ENCODE peak calls at places on chromosomes 4 and X, in four cellular contexts. P, S, Z and B are unnamed samples. For H3K9me3, the result is how much of the 10 kb centered on the place peaks cover.

GRCh38 chr4:82642321-82642720 is 80.5 kb upstream of the TMEM150C start:
- DNase-seq in P (no peak), S (no peak), Z (no peak), B (no peak)

GRCh38 chr4:2241003-2241402 is 918 bp downstream of the HAUS3 start:
- DNase-seq in P (no peak), S (no peak), Z (no peak), B (no peak)

GRCh38 chr4:145812902-145813301 is 125.7 kb downstream of the ZNF827 start:
- DNase-seq in P (no peak), S (no peak), Z (no peak), B (no peak)

GRCh38 chrX:50586980-50587379 is 116.4 kb upstream of the DGKK start:
- DNase-seq in P (no peak), S (no peak), Z (no peak), B (no peak)

GRCh38 chr4:87521757-87522374 is 7.3 kb downstream of the SPARCL1 start:
- DNase-seq in P (no peak), S (no peak), Z (no peak), B (no peak)

GRCh38 chr4:150367326-150367725 is 214.6 kb upstream of the MAB21L2 start:
- DNase-seq in P (peak), S (no peak), Z (peak), B (no peak)

GRCh38 chrX:40104649-40105015 is 6.9 kb upstream of the BCOR start:
- DNase-seq in P (peak), S (no peak), Z (no peak), B (no peak)

GRCh38 chrX:18146954-18147353 is 73.7 kb downstream of the BEND2 start:
- DNase-seq in P (peak), S (no peak), Z (peak), B (no peak)

GRCh38 chrX:131621650-131622049 is 77.8 kb downstream of the OR13H1 start:
- DNase-seq in P (no peak), S (no peak), Z (no peak), B (no peak)

GRCh38 chr4:125322363-125322730 is 7.6 kb downstream of the FAT4 start:
- DNase-seq in P (no peak), S (no peak), Z (no peak), B (no peak)

GRCh38 chr4:8376361-8377102 is 64.0 kb downstream of the ACOX3 start:
- DNase-seq in P (no peak), S (no peak), Z (no peak), B (no peak)

GRCh38 chr4:18756661-18757060 is 735.1 kb upstream of the LCORL start:
- DNase-seq in P (no peak), S (no peak), Z (no peak), B (no peak)

GRCh38 chrX:45758319-45758718 is 557.6 kb upstream of the DIPK2B start:
- DNase-seq in P (no peak), S (peak), Z (no peak), B (peak)

GRCh38 chrX:2385224-2385623 is 115.6 kb downstream of the DHRSX start:
- DNase-seq in P (no peak), S (peak), Z (no peak), B (no peak)

GRCh38 chr4:140116442-140117104 is 37.4 kb downstream of the MAML3 start:
- DNase-seq in P (no peak), S (no peak), Z (no peak), B (no peak)

GRCh38 chr4:78544681-78545080 is 6.9 kb upstream of the ANXA3 start:
- DNase-seq in P (no peak), S (no peak), Z (no peak), B (no peak)

GRCh38 chr4:52665592-52665991 is 6.5 kb upstream of the USP46 start:
- DNase-seq in P (no peak), S (no peak), Z (no peak), B (no peak)

GRCh38 chrX:134718329-134719317 is 60.4 kb upstream of the PLAC1 start:
- DNase-seq in P (no peak), S (peak), Z (no peak), B (no peak)

GRCh38 chr4:10878861-10879260 is 194.3 kb upstream of the CLNK start:
- DNase-seq in P (no peak), S (no peak), Z (no peak), B (no peak)

GRCh38 chrX:13258052-13258444 is 61.8 kb downstream of the ATXN3L start:
- DNase-seq in P (no peak), S (no peak), Z (no peak), B (no peak)

GRCh38 chrX:154123241-154124219 is 20.5 kb upstream of the OPN1LW start:
- DNase-seq in P (no peak), S (no peak), Z (no peak), B (no peak)

GRCh38 chr4:110632506-110633357 is 9.9 kb upstream of the PITX2 start:
- DNase-seq in P (peak), S (no peak), Z (peak), B (no peak)

GRCh38 chr4:22877653-22878052 is 184.9 kb downstream of the GBA3 start:
- DNase-seq in P (no peak), S (no peak), Z (no peak), B (no peak)

GRCh38 chrX:11908371-11908770 is 150.3 kb downstream of the MSL3 start:
- DNase-seq in P (peak), S (no peak), Z (no peak), B (no peak)

GRCh38 chr4:26433556-26433955 is 56.7 kb downstream of the CCKAR start:
- DNase-seq in P (no peak), S (no peak), Z (no peak), B (no peak)

GRCh38 chrX:98067611-98068010 is 1183.9 kb downstream of the RPA4 start:
- DNase-seq in P (no peak), S (peak), Z (no peak), B (no peak)

GRCh38 chr4:68373513-68373912 is 23.6 kb upstream of the YTHDC1 start:
- DNase-seq in P (peak), S (no peak), Z (peak), B (peak)

GRCh38 chrX:13085533-13085932 is 41.1 kb upstream of the FAM9C start:
- DNase-seq in P (no peak), S (no peak), Z (no peak), B (no peak)

GRCh38 chr4:77036206-77036605 is 39.6 kb downstream of the CCNI start:
- DNase-seq in P (no peak), S (peak), Z (no peak), B (no peak)

GRCh38 chrX:87299563-87300160 is 217.9 kb upstream of the KLHL4 start:
- DNase-seq in P (peak), S (no peak), Z (no peak), B (no peak)

GRCh38 chr4:122453384-122454000 is 3.0 kb downstream of the IL2 start:
- DNase-seq in P (no peak), S (no peak), Z (no peak), B (no peak)

GRCh38 chrX:37745354-37745753 is 34.5 kb upstream of the CYBB start:
- DNase-seq in P (peak), S (peak), Z (peak), B (peak)

GRCh38 chr4:135365065-135365464 is 1163.5 kb upstream of the PABPC4L start:
- DNase-seq in P (no peak), S (peak), Z (no peak), B (no peak)

DNA sequence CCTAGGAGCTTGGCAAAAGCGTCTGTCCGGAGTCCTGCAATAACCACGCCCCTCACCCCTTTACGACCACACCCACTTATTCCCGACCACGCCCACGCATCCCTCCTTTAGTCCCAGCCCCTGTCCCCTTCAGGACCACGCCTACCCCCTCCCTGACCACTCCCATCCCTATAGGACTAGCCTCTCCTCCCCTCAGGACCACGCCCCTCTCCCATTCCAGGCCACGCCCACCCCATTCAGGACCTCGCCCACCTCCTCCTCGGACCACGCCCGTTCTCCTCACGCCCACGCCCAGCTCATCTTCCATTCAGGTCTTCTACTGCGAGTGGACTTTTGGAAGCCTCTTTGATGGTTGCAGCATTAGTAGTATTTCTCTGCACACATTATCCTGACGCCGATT is 131.2 kb upstream of the STX18 start:
- DNase-seq in P (peak), S (no peak), Z (peak), B (no peak)
- H3K9me3 ChIP-seq in P (under half), S (under half), Z (under half), B (under half)

GRCh38 chr4:103928370-103928769 is 208.6 kb upstream of the TACR3 start:
- DNase-seq in P (no peak), S (no peak), Z (no peak), B (no peak)
- H3K9me3 ChIP-seq in P (under half), S (under half), Z (under half), B (under half)

DNA sequence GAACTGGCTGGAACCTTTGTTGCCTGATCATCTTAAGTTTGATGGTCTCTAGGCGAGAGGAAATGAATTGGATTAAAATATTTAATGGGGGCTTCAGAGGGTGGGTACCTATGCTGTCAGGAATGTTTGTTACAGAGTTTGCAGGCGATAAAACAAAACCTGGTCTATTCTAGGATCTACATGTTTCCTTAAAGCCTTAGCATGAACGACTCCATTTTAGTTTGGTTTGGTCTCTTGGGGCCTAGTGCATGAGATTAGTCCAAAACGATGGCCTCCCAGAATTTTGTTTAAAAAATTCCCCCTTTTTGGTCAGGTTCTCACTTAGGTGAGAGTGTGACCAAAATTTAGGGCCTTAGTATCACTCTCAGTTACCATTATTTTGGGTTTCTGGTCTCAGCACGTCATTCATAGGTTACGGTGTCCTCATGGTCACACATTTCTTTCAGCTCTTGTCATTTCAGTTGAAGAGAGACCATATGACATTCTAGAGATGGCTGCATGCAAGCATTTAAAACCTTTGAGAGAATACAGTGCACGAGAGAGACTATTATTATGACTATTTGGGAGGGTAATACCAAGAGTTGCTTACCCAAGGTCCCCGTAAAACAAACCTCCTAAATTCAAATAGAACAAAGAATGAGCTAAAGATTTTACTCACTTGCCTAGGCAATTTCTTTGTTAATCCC is 13.8 kb downstream of the MOB1B start:
- DNase-seq in P (no peak), S (no peak), Z (no peak), B (no peak)
- H3K9me3 ChIP-seq in P (under half), S (under half), Z (under half), B (under half)

DNA sequence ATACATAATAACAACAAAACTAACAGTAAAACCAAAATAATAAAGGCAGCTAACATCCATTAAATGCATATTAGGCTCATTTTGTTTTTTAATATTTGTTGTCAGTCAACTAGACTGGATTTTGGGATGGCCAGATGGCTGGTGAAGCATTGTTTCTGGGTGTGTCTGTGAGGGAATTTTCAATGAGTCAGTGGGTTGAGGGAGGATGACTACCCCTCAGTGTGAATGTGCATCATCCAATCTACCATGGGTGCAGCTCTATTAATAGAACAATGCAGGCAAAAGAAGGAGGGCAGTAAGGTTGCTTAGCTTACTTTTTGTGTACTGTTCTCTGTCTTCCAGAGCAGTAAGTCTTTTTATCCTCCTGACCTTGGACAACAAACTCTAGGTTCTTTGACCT is 484.2 kb upstream of the HS3ST1 start:
- DNase-seq in P (no peak), S (no peak), Z (no peak), B (no peak)
- H3K9me3 ChIP-seq in P (under half), S (under half), Z (under half), B (under half)

GRCh38 chr4:119971763-119972162 is 94.9 kb downstream of the MAD2L1 start:
- DNase-seq in P (no peak), S (no peak), Z (no peak), B (no peak)
- H3K9me3 ChIP-seq in P (under half), S (under half), Z (under half), B (under half)